ENCODE peak calls at places on chromosomes 13 and 19, in ten cellular contexts. B, G, U, M, W, O, E, D, J and V are unnamed samples.

GRCh38 chr19:3178973-3179738 is 587 bp downstream of the S1PR4 start:
- DNase-seq in B (no peak), G (no peak), U (no peak), M (no peak), W (no peak), O (no peak), E (no peak), D (no peak), J (no peak), V (no peak)

GRCh38 chr13:27334774-27335490 is 64.3 kb downstream of the RASL11A start:
- DNase-seq in B (no peak), G (no peak), U (no peak), M (peak; percentile 38), W (no peak), O (peak; percentile 49), E (no peak), D (no peak), J (no peak), V (no peak)

GRCh38 chr13:39039033-39039432 is 777 bp downstream of the NHLRC3 start:
- DNase-seq in B (no peak), G (no peak), U (no peak), M (no peak), W (no peak), O (no peak), E (no peak), D (no peak), J (no peak), V (no peak)

GRCh38 chr13:39581177-39581576 is 21.8 kb downstream of the LHFPL6 start:
- DNase-seq in B (no peak), G (no peak), U (no peak), M (no peak), W (no peak), O (no peak), E (no peak), D (no peak), J (no peak), V (no peak)

GRCh38 chr13:33218426-33218825 is 67.1 kb downstream of the STARD13 start:
- DNase-seq in B (no peak), G (no peak), U (no peak), M (no peak), W (no peak), O (no peak), E (no peak), D (no peak), J (no peak), V (no peak)

GRCh38 chr19:44113784-44114390 is 688 bp downstream of the ZNF225 start:
- DNase-seq in B (no peak), G (no peak), U (peak; percentile 11), M (no peak), W (no peak), O (no peak), E (no peak), D (no peak), J (peak; percentile 6), V (no peak)

GRCh38 chr19:28482221-28482620 is 730.7 kb downstream of the UQCRFS1 start:
- DNase-seq in B (no peak), G (no peak), U (no peak), M (no peak), W (no peak), O (peak; percentile 21), E (no peak), D (peak; percentile 57), J (no peak), V (no peak)

GRCh38 chr13:86974995-86975328 is 696.2 kb upstream of the SLITRK5 start:
- DNase-seq in B (no peak), G (no peak), U (no peak), M (no peak), W (no peak), O (no peak), E (no peak), D (no peak), J (no peak), V (no peak)

GRCh38 chr19:38293281-38293680 is 10.8 kb upstream of the C19orf33 start:
- DNase-seq in B (no peak), G (no peak), U (no peak), M (no peak), W (no peak), O (no peak), E (no peak), D (no peak), J (no peak), V (no peak)

DNA sequence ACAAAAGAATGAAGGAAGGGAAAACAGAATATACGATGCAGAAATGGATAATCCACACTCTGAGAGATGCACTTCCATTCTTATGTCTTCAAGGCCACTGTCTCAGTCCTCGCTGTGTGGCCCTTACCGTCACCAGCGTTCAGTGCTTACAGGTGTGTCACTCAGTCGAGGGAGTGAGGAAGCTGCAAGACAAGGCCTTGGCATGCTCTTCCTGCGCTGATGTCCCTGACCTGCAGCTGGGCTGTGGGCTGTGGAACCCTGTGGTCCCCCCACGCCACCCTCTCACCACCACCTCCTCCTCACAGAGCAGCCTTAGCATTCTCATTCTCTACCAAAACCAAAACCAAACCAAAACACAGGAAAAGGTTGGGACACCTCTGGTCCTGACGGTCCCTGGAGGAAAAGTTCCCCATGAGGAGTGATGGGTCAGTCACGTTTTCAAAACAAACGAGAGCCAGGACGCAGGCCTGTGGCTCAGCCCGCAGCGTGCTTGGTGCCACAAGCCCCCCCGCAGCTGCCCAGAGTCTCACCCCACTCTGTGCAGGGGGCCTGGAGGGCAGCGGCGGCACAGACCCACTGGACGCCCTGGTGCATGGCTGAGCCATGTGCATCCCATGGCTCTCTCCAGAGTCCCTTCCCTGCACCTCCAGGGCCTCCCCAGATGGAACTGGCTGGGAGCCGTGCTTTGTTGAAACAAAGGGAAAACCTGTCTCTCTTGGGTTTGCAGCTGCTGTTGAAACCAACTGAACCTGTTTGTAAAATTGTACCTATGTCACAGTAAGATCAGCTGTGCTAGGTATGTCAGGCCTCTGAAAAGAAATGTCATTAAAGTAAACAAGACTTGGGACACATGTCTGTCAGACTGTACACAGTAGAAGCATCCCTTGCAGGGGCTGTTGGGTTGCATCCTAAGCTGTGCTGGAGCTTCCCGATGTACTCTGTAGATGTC is 48.3 kb upstream of the GPR183 start:
- DNase-seq in B (no peak), G (no peak), U (no peak), M (no peak), W (no peak), O (no peak), E (no peak), D (peak; percentile 37), J (no peak), V (no peak)
- H3K4me1 ChIP-seq in B (peaks cover 30% of the 10 kb centered on the region), G (no peaks in the 10 kb centered on the region), U (peaks cover 6% of the 10 kb centered on the region), M (no peaks in the 10 kb centered on the region), W (no peaks in the 10 kb centered on the region), O (peaks cover 8% of the 10 kb centered on the region), E (peaks cover 100% of the 10 kb centered on the region), D (peaks cover 5% of the 10 kb centered on the region), J (peaks cover 23% of the 10 kb centered on the region), V (peaks cover 100% of the 10 kb centered on the region)

DNA sequence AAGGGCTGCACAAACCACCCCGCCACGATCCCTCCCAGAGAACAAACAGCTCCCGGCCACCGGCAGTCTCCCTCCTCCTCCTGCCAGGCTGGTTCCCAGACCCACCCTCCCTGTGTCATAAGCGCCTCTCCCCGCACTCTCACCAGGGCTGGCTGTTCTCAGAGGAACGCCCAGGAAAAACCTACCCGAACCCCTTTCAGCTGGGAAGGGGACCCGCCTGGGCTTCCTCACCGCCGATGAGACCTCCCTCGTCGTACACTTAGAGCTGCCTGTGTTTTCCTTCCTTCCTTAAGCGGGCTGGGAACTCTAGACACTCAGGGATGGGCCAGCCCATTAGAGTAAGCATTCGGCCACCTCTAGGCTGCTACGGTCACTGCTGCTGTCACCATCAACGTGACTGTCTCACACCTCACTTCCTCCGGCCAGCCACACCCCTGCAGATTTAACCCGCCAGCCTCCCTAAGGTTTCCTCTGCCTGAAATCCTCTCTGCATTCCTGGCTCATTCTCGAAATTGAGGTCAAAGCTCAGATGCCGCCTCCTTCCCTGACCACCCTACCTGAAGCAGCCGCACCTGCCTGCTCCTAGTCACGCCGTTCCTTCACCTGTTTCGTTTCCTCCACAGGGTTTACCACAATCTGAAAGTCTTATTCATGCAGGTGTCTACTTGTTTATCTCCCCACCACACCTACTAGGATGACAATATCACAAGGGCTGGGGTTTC is 6.3 kb upstream of the RDH13 start:
- DNase-seq in B (no peak), G (no peak), U (peak; percentile 84), M (no peak), W (peak; percentile 82), O (peak; percentile 13), E (no peak), D (peak; percentile 68), J (no peak), V (no peak)
- H3K27me3 ChIP-seq in B (peaks cover 83% of the 10 kb centered on the region), G (no peaks in the 10 kb centered on the region), U (peaks cover 42% of the 10 kb centered on the region), M (peaks cover 53% of the 10 kb centered on the region), W (peaks cover 9% of the 10 kb centered on the region), O (peaks cover 17% of the 10 kb centered on the region), E (peaks cover 11% of the 10 kb centered on the region), D (peaks cover 83% of the 10 kb centered on the region), J (peaks cover 17% of the 10 kb centered on the region), V (peaks cover 19% of the 10 kb centered on the region)

GRCh38 chr19:1852294-1852646 is 4.0 kb upstream of the REXO1 start:
- DNase-seq in B (no peak), G (no peak), U (no peak), M (no peak), W (no peak), O (no peak), E (no peak), D (no peak), J (no peak), V (no peak)

GRCh38 chr19:1852729-1853128 is 4.4 kb upstream of the REXO1 start:
- DNase-seq in B (no peak), G (no peak), U (no peak), M (no peak), W (no peak), O (no peak), E (no peak), D (no peak), J (no peak), V (no peak)

GRCh38 chr19:1854032-1854541 is 5.8 kb upstream of the REXO1 start:
- DNase-seq in B (no peak), G (no peak), U (no peak), M (no peak), W (no peak), O (no peak), E (no peak), D (no peak), J (no peak), V (no peak)

GRCh38 chr19:1854542-1855039 is 6.3 kb upstream of the REXO1 start:
- DNase-seq in B (no peak), G (no peak), U (peak; percentile 36), M (no peak), W (no peak), O (no peak), E (no peak), D (no peak), J (peak; percentile 80), V (no peak)

GRCh38 chr19:1853295-1854031 is 5.2 kb upstream of the REXO1 start:
- DNase-seq in B (no peak), G (no peak), U (peak; percentile 94), M (peak; percentile 77), W (peak; percentile 88), O (peak; percentile 57), E (peak; percentile 75), D (peak; percentile 98), J (peak; percentile 85), V (peak; percentile 73)
- H3K4me1 ChIP-seq in B (peaks cover 55% of the 10 kb centered on the region), G (no peaks in the 10 kb centered on the region), U (peaks cover 60% of the 10 kb centered on the region), M (peaks cover 29% of the 10 kb centered on the region), W (peaks cover 38% of the 10 kb centered on the region), O (peaks cover 37% of the 10 kb centered on the region), E (peaks cover 76% of the 10 kb centered on the region), D (peaks cover 35% of the 10 kb centered on the region), J (peaks cover 43% of the 10 kb centered on the region), V (peaks cover 59% of the 10 kb centered on the region)

DNA sequence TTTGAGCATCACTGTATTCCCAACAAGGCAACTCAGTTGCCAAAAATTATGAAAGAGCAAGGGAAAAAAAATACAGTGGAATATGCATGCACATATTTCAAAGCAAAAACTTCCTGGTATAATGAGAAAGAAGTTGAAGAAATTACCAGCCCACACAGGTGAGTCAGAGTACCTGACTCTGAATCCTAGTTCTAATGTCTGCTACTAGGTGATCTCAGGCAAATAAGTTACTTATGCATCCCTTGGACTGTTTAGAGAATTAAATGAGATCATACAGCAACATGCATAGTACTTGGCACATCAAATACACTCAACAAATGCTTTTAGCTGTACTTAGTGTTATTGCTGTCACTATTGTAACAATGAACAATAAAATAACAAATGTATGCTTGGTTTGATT is 144.9 kb downstream of the MIPEP start:
- DNase-seq in B (no peak), G (no peak), U (no peak), M (no peak), W (no peak), O (no peak), E (no peak), D (no peak), J (no peak), V (no peak)
- H3K27me3 ChIP-seq in B (no peaks in the 10 kb centered on the region), G (no peaks in the 10 kb centered on the region), U (no peaks in the 10 kb centered on the region), M (no peaks in the 10 kb centered on the region), W (no peaks in the 10 kb centered on the region), O (no peaks in the 10 kb centered on the region), E (no peaks in the 10 kb centered on the region), D (no peaks in the 10 kb centered on the region), J (no peaks in the 10 kb centered on the region), V (no peaks in the 10 kb centered on the region)